ENCODE peak calls at places on chromosomes 3 and 15, in four cellular contexts. F is heart left ventricle; P is astrocyte of the spinal cord; N is CD8-positive, alpha-beta T cell. X is an unnamed sample.

GRCh38 chr3:58416191-58416590 is 17.4 kb downstream of the PDHB start:
- DNase-seq in F (no peak), N (no peak), P (no peak), X (no peak)

GRCh38 chr3:187802203-187802927 is 57.1 kb upstream of the BCL6 start:
- DNase-seq in P (no peak), N (no peak), F (no peak), X (no peak)

GRCh38 chr3:40019371-40019770 is 210.0 kb downstream of the MYRIP start:
- DNase-seq in P (no peak), F (no peak), N (no peak), X (no peak)

GRCh38 chr3:197226179-197226578 is 72.2 kb downstream of the DLG1 start:
- DNase-seq in N (no peak), F (no peak), P (no peak), X (no peak)

GRCh38 chr3:114310701-114311100 is 16.9 kb downstream of the TIGIT start:
- DNase-seq in F (no peak), N (no peak), P (no peak), X (no peak)

GRCh38 chr15:73926191-73927002 is at the start of gene LOXL1:
- DNase-seq in P (peak; percentile 95), F (peak; percentile 88), N (no peak), X (peak; percentile 81)

GRCh38 chr3:71355037-71355436 is 228.5 kb downstream of the FOXP1 start:
- DNase-seq in N (no peak), F (no peak), P (no peak), X (no peak)

GRCh38 chr3:156341831-156342416 is 213.0 kb downstream of the SSR3 start:
- DNase-seq in N (no peak), P (no peak), F (no peak), X (no peak)

GRCh38 chr15:80775340-80775739 is 3.8 kb upstream of the CEMIP start:
- DNase-seq in N (no peak), F (no peak), P (no peak), X (no peak)

GRCh38 chr3:15055019-15055557 is 10.0 kb downstream of the MRPS25 start:
- DNase-seq in N (peak; percentile 59), P (peak; percentile 32), F (no peak), X (no peak)

GRCh38 chr3:136075816-136076215 is 110.3 kb downstream of the PPP2R3A start:
- DNase-seq in P (peak; percentile 20), N (no peak), F (no peak), X (no peak)

GRCh38 chr15:81752149-81752942 is 293.5 kb downstream of the MEX3B start:
- DNase-seq in P (no peak), N (no peak), F (no peak), X (no peak)

GRCh38 chr3:66041116-66041515 is 2.4 kb upstream of the MAGI1 start:
- DNase-seq in N (no peak), F (no peak), P (peak; percentile 68), X (peak; percentile 44)

GRCh38 chr3:32136703-32137102 is 30.3 kb downstream of the GPD1L start:
- DNase-seq in P (no peak), F (no peak), N (no peak), X (no peak)

GRCh38 chr3:49554639-49555265 is 475 bp downstream of the BSN start:
- DNase-seq in F (peak; percentile 80), P (peak; percentile 25), N (peak; percentile 50), X (no peak)

GRCh38 chr3:59774613-59775012 is 724.8 kb upstream of the CFAP20DC start:
- DNase-seq in P (peak; percentile 87), N (no peak), F (no peak), X (peak; percentile 83)

GRCh38 chr3:74465652-74466415 is 148.6 kb downstream of the CNTN3 start:
- DNase-seq in N (no peak), F (no peak), P (no peak), X (no peak)

GRCh38 chr15:66841953-66842681 is 140.1 kb downstream of the SMAD6 start:
- DNase-seq in N (no peak), P (peak; percentile 95), F (peak; percentile 92), X (peak; percentile 86)
- H3K4me3 ChIP-seq in N (no peak overlapping the region), P (peak overlapping the region; percentile 29), F (peak overlapping the region; percentile 49), X (peak overlapping the region; percentile 43)

GRCh38 chr15:56428821-56429458 is 36.0 kb downstream of the MNS1 start:
- DNase-seq in P (peak; percentile 42), N (no peak), F (no peak), X (peak; percentile 29)
- TF ChIP-seq CTCF in P (peak; percentile 50), N (peak; percentile 31), F (peak; percentile 38), X (peak; percentile 17)

DNA sequence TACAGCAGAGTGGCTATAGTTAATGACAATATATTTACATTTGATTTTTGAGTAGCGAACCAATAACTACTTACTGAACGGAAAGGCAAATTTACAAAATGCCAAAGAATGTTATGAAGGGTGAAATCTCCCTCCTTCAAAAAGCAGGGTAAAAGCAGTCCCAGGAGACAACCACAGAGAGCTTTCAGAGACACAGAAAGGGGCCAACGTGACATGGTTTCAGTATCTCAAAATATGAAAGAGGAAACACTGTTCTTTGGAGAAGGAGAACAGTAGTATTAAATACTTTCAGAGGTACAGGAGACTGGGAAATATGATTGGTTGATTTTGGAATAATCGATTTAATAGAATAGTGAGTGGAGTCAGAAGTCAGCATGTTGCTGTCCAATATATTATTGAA is 52.3 kb upstream of the ROBO1 start:
- DNase-seq in F (no peak), P (no peak), N (no peak), X (no peak)
- H3K4me3 ChIP-seq in F (no peak overlapping the region), P (no peak overlapping the region), N (no peak overlapping the region), X (no peak overlapping the region)

DNA sequence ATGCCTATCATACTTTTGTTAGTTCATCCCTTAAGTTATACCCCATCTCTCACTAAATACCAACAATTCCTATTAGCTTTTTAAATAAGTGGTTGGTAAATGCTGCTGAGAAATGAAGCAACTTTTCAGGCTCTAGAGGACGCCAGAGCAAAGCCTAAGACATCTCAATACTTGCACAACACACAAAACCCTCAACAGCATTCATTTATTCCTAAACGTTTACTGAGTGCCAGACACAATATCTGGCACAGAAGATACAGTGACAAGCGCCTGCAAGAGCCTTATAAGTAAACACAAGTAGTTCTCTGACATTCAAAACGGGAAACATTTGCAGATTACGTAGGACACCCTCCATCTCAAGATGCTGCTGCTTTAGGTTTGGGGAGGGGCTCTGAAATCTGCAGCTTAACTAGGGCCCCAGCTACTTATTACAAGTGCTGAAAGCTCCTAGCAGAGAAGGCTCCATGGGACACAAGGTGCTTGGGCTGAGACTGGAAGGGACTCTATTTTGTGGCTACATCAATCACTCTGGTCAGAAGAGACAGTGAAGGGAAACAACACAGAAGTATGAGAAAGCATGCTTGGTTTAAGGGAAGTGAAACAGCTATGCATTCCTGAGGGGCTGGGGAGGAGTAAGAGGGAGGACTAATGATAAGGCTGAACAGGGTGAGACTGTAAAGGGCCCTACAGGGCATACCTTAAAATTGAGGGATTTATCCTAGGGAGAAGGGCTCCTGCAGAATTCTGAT is 311.3 kb downstream of the PLCL2 start:
- DNase-seq in P (peak; percentile 18), F (no peak), N (no peak), X (no peak)
- TF ChIP-seq CTCF in P (peak; percentile 24), F (no peak), N (no peak), X (peak; percentile 34)

DNA sequence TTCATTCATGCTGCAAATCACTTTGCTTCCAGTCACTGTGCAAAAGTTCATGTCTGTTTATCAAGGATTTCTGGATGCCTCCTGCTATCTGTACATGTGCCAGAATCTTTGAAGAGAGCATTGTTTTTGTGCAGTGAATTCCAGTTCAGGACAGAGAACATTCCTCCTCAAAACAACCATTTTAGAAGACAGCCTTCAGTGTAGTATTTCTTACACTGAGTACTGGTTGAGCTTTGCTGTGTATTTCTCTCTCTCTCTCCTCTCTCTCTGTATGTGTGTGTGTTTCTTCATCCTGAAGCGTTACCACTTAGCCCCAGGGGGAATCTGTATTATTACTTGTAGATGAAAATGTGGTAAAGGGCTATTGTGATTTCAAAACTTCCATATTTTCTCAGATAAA is 123.8 kb upstream of the CHL1 start:
- DNase-seq in P (peak; percentile 37), F (no peak), N (no peak), X (peak; percentile 47)
- H3K4me3 ChIP-seq in P (no peak overlapping the region), F (no peak overlapping the region), N (no peak overlapping the region), X (no peak overlapping the region)

GRCh38 chr3:118817748-118818165 is 216.9 kb downstream of the IGSF11 start:
- DNase-seq in N (no peak), F (no peak), P (peak; percentile 54), X (peak; percentile 34)

GRCh38 chr3:118810499-118811035 is 224.1 kb downstream of the IGSF11 start:
- DNase-seq in N (no peak), P (no peak), F (no peak), X (no peak)

GRCh38 chr3:118811333-118811732 is 223.3 kb downstream of the IGSF11 start:
- DNase-seq in F (no peak), N (no peak), P (no peak), X (no peak)

GRCh38 chr3:118809696-118810498 is 224.7 kb downstream of the IGSF11 start:
- DNase-seq in N (no peak), P (no peak), F (no peak), X (no peak)

GRCh38 chr3:118813472-118813871 is 221.2 kb downstream of the IGSF11 start:
- DNase-seq in P (no peak), N (no peak), F (no peak), X (no peak)
- TF ChIP-seq CTCF in P (no peak), N (no peak), F (no peak), X (no peak)

GRCh38 chr3:172595648-172596393 is 72.6 kb upstream of the TNFSF10 start:
- DNase-seq in P (peak; percentile 71), N (peak; percentile 24), F (no peak), X (peak; percentile 39)
- H3K4me3 ChIP-seq in P (no peak overlapping the region), N (peak overlapping the region; percentile 12), F (peak overlapping the region; percentile 29), X (no peak overlapping the region)

GRCh38 chr15:96345560-96346389 is 15.3 kb downstream of the NR2F2 start:
- DNase-seq in P (peak; percentile 84), F (peak; percentile 81), N (no peak), X (no peak)
- TF ChIP-seq CTCF in P (peak; percentile 49), F (peak; percentile 71), N (no peak), X (peak; percentile 48)